ENCODE peak calls at places on chromosomes 7 and 10, in five cellular contexts. C, O, Q, G and N are unnamed samples.
A peak's percentile ranks its signal among the peaks of the same experiment; 100 is the strongest.

GRCh38 chr7:35565927-35566326 is 129.0 kb downstream of the HERPUD2 start:
- DNase-seq in C (no peak), O (no peak), G (no peak), Q (no peak), N (peak; percentile 25)

GRCh38 chr7:48144291-48144768 is 26.9 kb upstream of the ABCA13 start:
- DNase-seq in O (no peak), Q (no peak), G (no peak), C (no peak), N (peak; percentile 8)

GRCh38 chr7:155851892-155852291 is 39.6 kb upstream of the SHH start:
- DNase-seq in G (no peak), O (no peak), Q (no peak), C (no peak), N (no peak)

GRCh38 chr7:36090976-36091375 is 62.1 kb upstream of the EEPD1 start:
- DNase-seq in G (no peak), O (no peak), C (no peak), Q (no peak), N (no peak)

GRCh38 chr10:95789928-95790327 is 34.0 kb downstream of the ENTPD1 start:
- DNase-seq in O (peak; percentile 69), Q (no peak), G (no peak), C (no peak), N (no peak)

GRCh38 chr7:2709553-2710165 is 21.7 kb downstream of the AMZ1 start:
- DNase-seq in O (peak; percentile 95), G (peak; percentile 42), C (peak; percentile 59), Q (no peak), N (peak; percentile 58)

GRCh38 chr7:141333459-141333858 is 217.8 kb upstream of the AGK start:
- DNase-seq in G (no peak), Q (no peak), O (no peak), C (no peak), N (no peak)

GRCh38 chr7:13989138-13989943 is at the start of gene ETV1:
- DNase-seq in O (no peak), Q (no peak), C (peak; percentile 17), G (peak; percentile 46), N (peak; percentile 85)

GRCh38 chr7:155951554-155952158 is 139.4 kb upstream of the SHH start:
- DNase-seq in Q (no peak), O (no peak), C (no peak), G (no peak), N (peak; percentile 23)

GRCh38 chr7:100433276-100433591 is 3.1 kb downstream of the PPP1R35 start:
- DNase-seq in G (no peak), O (no peak), C (no peak), Q (no peak), N (no peak)

GRCh38 chr7:13979671-13980438 is 9.6 kb downstream of the ETV1 start:
- DNase-seq in O (no peak), C (no peak), G (no peak), Q (no peak), N (peak; percentile 78)

GRCh38 chr7:43138710-43139601 is 26.5 kb downstream of the HECW1 start:
- DNase-seq in C (no peak), G (no peak), O (no peak), Q (no peak), N (peak; percentile 60)

GRCh38 chr7:41418337-41418736 is 284.6 kb downstream of the INHBA start:
- DNase-seq in G (no peak), Q (no peak), C (no peak), O (no peak), N (no peak)

GRCh38 chr7:6631605-6632004 is 5.5 kb upstream of the ZNF316 start:
- DNase-seq in C (no peak), G (no peak), Q (no peak), O (no peak), N (no peak)

GRCh38 chr10:98344589-98345038 is 70.4 kb downstream of the PYROXD2 start:
- DNase-seq in C (peak; percentile 30), Q (no peak), G (peak; percentile 82), O (no peak), N (peak; percentile 96)

GRCh38 chr7:151857412-151857811 is 19.5 kb downstream of the PRKAG2 start:
- DNase-seq in Q (no peak), C (no peak), O (no peak), G (no peak), N (no peak)

GRCh38 chr7:73387908-73388414 is 45.6 kb upstream of the FZD9 start:
- DNase-seq in C (no peak), Q (no peak), G (no peak), O (no peak), N (no peak)

GRCh38 chr10:42836771-42837468 is 54.3 kb downstream of the BMS1 start:
- DNase-seq in O (no peak), Q (no peak), G (no peak), C (no peak), N (peak; percentile 21)

GRCh38 chr7:20541615-20542349 is 73.7 kb upstream of the ABCB5 start:
- DNase-seq in G (no peak), O (peak; percentile 56), C (no peak), Q (no peak), N (no peak)

GRCh38 chr7:42746226-42746625 is 165.6 kb downstream of the C7orf25 start:
- DNase-seq in Q (no peak), G (no peak), O (no peak), C (no peak), N (no peak)

GRCh38 chr10:10985361-10985760 is 32.3 kb upstream of the CELF2 start:
- DNase-seq in O (no peak), Q (no peak), C (no peak), G (no peak), N (no peak)

GRCh38 chr10:114604357-114605129 is 53.5 kb downstream of the ABLIM1 start:
- DNase-seq in O (no peak), C (no peak), Q (no peak), G (no peak), N (no peak)

GRCh38 chr10:88540355-88540754 is 42.8 kb downstream of the RNLS start:
- DNase-seq in G (no peak), Q (no peak), C (no peak), O (no peak), N (no peak)

GRCh38 chr7:115087437-115087836 is 165.5 kb downstream of the MDFIC start:
- DNase-seq in O (no peak), C (no peak), G (no peak), Q (no peak), N (peak; percentile 93)

GRCh38 chr10:71244638-71245419 is 32.5 kb downstream of the UNC5B start:
- DNase-seq in C (peak; percentile 67), G (peak; percentile 49), O (peak; percentile 15), Q (peak; percentile 94), N (peak; percentile 99)

GRCh38 chr10:47361293-47361692 is 13.1 kb downstream of the RBP3 start:
- DNase-seq in C (no peak), Q (no peak), G (no peak), O (peak; percentile 25), N (peak; percentile 54)

GRCh38 chr10:34092891-34093290 is 722.2 kb downstream of the PARD3 start:
- DNase-seq in Q (no peak), G (no peak), C (no peak), O (no peak), N (peak; percentile 52)

GRCh38 chr10:82477776-82478175 is 602.8 kb downstream of the NRG3 start:
- DNase-seq in C (no peak), O (no peak), Q (no peak), G (no peak), N (no peak)

GRCh38 chr10:22244001-22244400 is 26.2 kb upstream of the EBLN1 start:
- DNase-seq in Q (no peak), O (no peak), G (no peak), C (no peak), N (no peak)

GRCh38 chr10:22243321-22243720 is 25.5 kb upstream of the EBLN1 start:
- DNase-seq in O (no peak), G (no peak), Q (no peak), C (no peak), N (no peak)

GRCh38 chr10:22246680-22247391 is 29.0 kb upstream of the EBLN1 start:
- DNase-seq in Q (no peak), O (no peak), G (no peak), C (no peak), N (peak; percentile 54)

GRCh38 chr10:22245567-22245966 is 27.8 kb upstream of the EBLN1 start:
- DNase-seq in Q (no peak), C (no peak), O (no peak), G (no peak), N (no peak)

DNA sequence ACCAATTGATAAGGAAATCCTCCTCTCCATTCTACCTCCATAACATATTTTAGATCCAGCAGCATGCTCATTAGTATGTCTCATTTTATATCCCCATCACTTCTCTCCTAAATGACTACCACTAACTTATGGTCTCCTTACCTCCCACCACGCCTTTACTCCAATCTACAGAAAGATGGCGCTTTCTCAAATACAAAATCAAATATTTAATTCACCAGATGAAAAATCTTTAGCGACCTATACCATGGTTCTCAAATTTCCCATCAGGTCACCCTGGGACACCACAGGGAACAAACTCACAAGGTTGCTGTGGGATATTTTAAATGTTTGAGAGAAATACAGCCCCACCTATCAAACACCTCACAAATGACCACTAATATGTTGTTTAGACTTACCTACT is 27.0 kb upstream of the EBLN1 start:
- DNase-seq in C (no peak), O (no peak), G (no peak), Q (no peak), N (no peak)
- TF ChIP-seq CTCF in C (no peak), O (no peak), G (no peak), Q (no peak), N (no peak)

DNA sequence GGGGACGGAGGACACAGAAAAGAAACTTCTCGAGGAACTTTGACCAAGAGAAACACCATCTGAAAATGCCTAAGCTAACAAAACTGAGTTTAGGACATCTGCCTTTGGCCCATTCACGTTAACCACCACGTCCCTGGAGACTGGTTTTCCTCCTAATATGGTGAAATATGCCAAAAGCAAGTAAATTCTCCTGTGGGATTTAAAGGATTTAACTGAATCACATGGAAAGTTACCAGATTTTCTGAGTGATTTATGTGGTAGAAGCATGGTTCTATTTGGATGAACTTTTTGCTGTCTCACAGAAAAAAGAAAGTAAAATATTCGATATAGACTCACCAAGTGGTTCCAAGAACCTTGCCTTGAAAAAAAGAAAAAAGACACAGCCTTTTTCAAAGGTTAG is 30.4 kb upstream of the BMPER start:
- DNase-seq in Q (no peak), O (no peak), C (no peak), G (no peak), N (peak; percentile 51)
- H3K4me3 ChIP-seq in Q (no peak overlapping the region), O (no peak overlapping the region), C (peak overlapping the region; percentile 3), G (no peak overlapping the region), N (no peak overlapping the region)

GRCh38 chr10:51369903-51370302 is 295.6 kb downstream of the PRKG1 start:
- DNase-seq in G (no peak), O (no peak), C (no peak), Q (no peak), N (peak; percentile 88)
- TF ChIP-seq CTCF in G (no peak), O (no peak), C (no peak), Q (no peak), N (no peak)

DNA sequence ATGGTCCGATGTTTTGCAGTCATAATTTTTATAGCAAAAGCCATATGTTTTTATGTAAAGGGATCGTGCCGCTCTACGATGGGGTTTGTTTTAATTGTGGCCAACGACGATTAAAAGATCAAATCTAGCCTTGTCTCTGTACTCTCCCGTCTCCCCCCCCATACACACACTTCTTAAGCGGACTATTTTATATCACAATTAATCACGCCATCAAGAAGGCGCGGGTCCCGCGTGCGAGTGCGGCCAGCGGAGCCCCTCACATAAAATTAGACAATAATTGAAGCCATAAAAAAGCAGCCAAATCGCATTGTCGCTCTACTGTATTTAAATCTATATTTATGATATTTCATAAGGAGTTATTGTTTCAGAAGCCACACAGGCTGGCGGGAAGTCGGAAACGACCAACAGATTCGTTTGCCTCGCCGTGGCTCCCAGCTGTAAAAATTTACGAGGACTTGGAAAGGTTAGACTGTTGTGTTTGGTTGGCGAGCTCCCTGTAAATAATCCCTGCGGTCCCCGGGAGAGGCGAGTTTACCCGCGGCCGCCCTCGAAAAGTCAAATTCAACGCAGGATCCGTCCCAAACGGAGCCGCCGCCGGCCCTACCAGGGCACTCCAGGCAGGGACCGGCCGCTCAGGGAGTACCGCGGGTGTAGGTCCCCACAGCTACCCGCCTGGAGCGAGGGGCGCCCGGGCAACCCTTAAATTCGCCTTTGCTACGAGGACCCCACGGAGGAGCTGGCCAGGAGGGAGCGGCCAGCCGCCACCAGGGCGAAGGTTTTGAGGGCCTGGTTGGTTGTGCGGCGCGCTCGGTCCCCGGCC is 528 bp upstream of the HOXA9 start:
- DNase-seq in C (no peak), Q (peak; percentile 93), O (no peak), G (no peak), N (peak; percentile 61)
- H3K4me3 ChIP-seq in C (peak overlapping the region; percentile 53), Q (peak overlapping the region; percentile 72), O (no peak overlapping the region), G (peak overlapping the region; percentile 28), N (peak overlapping the region; percentile 59)